ENCODE peak calls at places on chromosomes 12 and 14, in six cellular contexts. One of them, this sample, is unnamed.

GRCh38 chr12:72261885-72262284 is 10.3 kb upstream of the TRHDE start:
- DNase-seq in GM10248: no peak
- DNase-seq in astrocyte of the hippocampus: no peak
- DNase-seq in LoVo: no peak
- DNase-seq in brain microvascular endothelial cell: no peak
- DNase-seq in T47D: no peak
- DNase-seq in this sample: peak

GRCh38 chr12:71566655-71567054 is 97.0 kb downstream of the ZFC3H1 start:
- DNase-seq in GM10248: no peak
- DNase-seq in astrocyte of the hippocampus: no peak
- DNase-seq in LoVo: no peak
- DNase-seq in brain microvascular endothelial cell: no peak
- DNase-seq in T47D: no peak
- DNase-seq in this sample: no peak

GRCh38 chr14:30709201-30709600 is 87.1 kb downstream of the SCFD1 start:
- DNase-seq in GM10248: no peak
- DNase-seq in astrocyte of the hippocampus: no peak
- DNase-seq in LoVo: no peak
- DNase-seq in brain microvascular endothelial cell: no peak
- DNase-seq in T47D: no peak
- DNase-seq in this sample: no peak

GRCh38 chr12:102622618-102623017 is 142.3 kb upstream of the IGF1 start:
- DNase-seq in GM10248: no peak
- DNase-seq in astrocyte of the hippocampus: no peak
- DNase-seq in LoVo: no peak
- DNase-seq in brain microvascular endothelial cell: no peak
- DNase-seq in T47D: no peak
- DNase-seq in this sample: no peak

GRCh38 chr12:69105101-69105613 is 134.2 kb upstream of the CPSF6 start:
- DNase-seq in GM10248: no peak
- DNase-seq in astrocyte of the hippocampus: no peak
- DNase-seq in LoVo: no peak
- DNase-seq in brain microvascular endothelial cell: no peak
- DNase-seq in T47D: no peak
- DNase-seq in this sample: no peak

GRCh38 chr12:53217049-53217929 is 10.2 kb upstream of the ITGB7 start:
- DNase-seq in GM10248: no peak
- DNase-seq in astrocyte of the hippocampus: no peak
- DNase-seq in LoVo: no peak
- DNase-seq in brain microvascular endothelial cell: no peak
- DNase-seq in T47D: no peak
- DNase-seq in this sample: no peak

GRCh38 chr14:51780741-51781140 is 79.7 kb upstream of the GNG2 start:
- DNase-seq in GM10248: no peak
- DNase-seq in astrocyte of the hippocampus: peak
- DNase-seq in LoVo: no peak
- DNase-seq in brain microvascular endothelial cell: peak
- DNase-seq in T47D: no peak
- DNase-seq in this sample: no peak

GRCh38 chr14:50344116-50344775 is 32.1 kb downstream of the DMAC2L start:
- DNase-seq in GM10248: peak
- DNase-seq in astrocyte of the hippocampus: no peak
- DNase-seq in LoVo: no peak
- DNase-seq in brain microvascular endothelial cell: no peak
- DNase-seq in T47D: no peak
- DNase-seq in this sample: no peak

GRCh38 chr12:82954572-82954971 is 267.9 kb downstream of the TMTC2 start:
- DNase-seq in GM10248: no peak
- DNase-seq in astrocyte of the hippocampus: no peak
- DNase-seq in LoVo: no peak
- DNase-seq in brain microvascular endothelial cell: no peak
- DNase-seq in T47D: no peak
- DNase-seq in this sample: no peak

GRCh38 chr12:127260531-127260930 is 1006.4 kb upstream of the TMEM132C start:
- DNase-seq in GM10248: no peak
- DNase-seq in astrocyte of the hippocampus: no peak
- DNase-seq in LoVo: no peak
- DNase-seq in brain microvascular endothelial cell: peak
- DNase-seq in T47D: no peak
- DNase-seq in this sample: no peak

GRCh38 chr12:99948380-99948779 is 36.4 kb downstream of the ANKS1B start:
- DNase-seq in GM10248: no peak
- DNase-seq in astrocyte of the hippocampus: no peak
- DNase-seq in LoVo: no peak
- DNase-seq in brain microvascular endothelial cell: no peak
- DNase-seq in T47D: no peak
- DNase-seq in this sample: peak

GRCh38 chr12:63844391-63845341 is at the start of gene SRGAP1:
- DNase-seq in GM10248: peak
- DNase-seq in astrocyte of the hippocampus: peak
- DNase-seq in LoVo: peak
- DNase-seq in brain microvascular endothelial cell: peak
- DNase-seq in T47D: peak
- DNase-seq in this sample: peak

GRCh38 chr14:101504096-101504948 is 57.0 kb upstream of the DIO3 start:
- DNase-seq in GM10248: no peak
- DNase-seq in astrocyte of the hippocampus: no peak
- DNase-seq in LoVo: no peak
- DNase-seq in brain microvascular endothelial cell: no peak
- DNase-seq in T47D: no peak
- DNase-seq in this sample: no peak

GRCh38 chr14:28382460-28383220 is 383.9 kb upstream of the FOXG1 start:
- DNase-seq in GM10248: no peak
- DNase-seq in astrocyte of the hippocampus: peak
- DNase-seq in LoVo: peak
- DNase-seq in brain microvascular endothelial cell: peak
- DNase-seq in T47D: no peak
- DNase-seq in this sample: no peak

GRCh38 chr14:24246765-24247212 is 4.4 kb upstream of the TINF2 start:
- DNase-seq in GM10248: peak
- DNase-seq in astrocyte of the hippocampus: no peak
- DNase-seq in LoVo: no peak
- DNase-seq in brain microvascular endothelial cell: no peak
- DNase-seq in T47D: no peak
- DNase-seq in this sample: no peak

GRCh38 chr12:42587564-42588307 is 1.8 kb downstream of the PRICKLE1 start:
- DNase-seq in GM10248: no peak
- DNase-seq in astrocyte of the hippocampus: peak
- DNase-seq in LoVo: no peak
- DNase-seq in brain microvascular endothelial cell: no peak
- DNase-seq in T47D: no peak
- DNase-seq in this sample: peak

GRCh38 chr12:31732926-31733548 is 4.2 kb upstream of the AMN1 start:
- DNase-seq in GM10248: no peak
- DNase-seq in astrocyte of the hippocampus: peak
- DNase-seq in LoVo: peak
- DNase-seq in brain microvascular endothelial cell: peak
- DNase-seq in T47D: peak
- DNase-seq in this sample: peak

GRCh38 chr12:30823140-30823669 is 68.5 kb upstream of the CAPRIN2 start:
- DNase-seq in GM10248: peak
- DNase-seq in astrocyte of the hippocampus: no peak
- DNase-seq in LoVo: no peak
- DNase-seq in brain microvascular endothelial cell: peak
- DNase-seq in T47D: no peak
- DNase-seq in this sample: no peak

GRCh38 chr14:51609251-51609986 is 42.3 kb upstream of the FRMD6 start:
- DNase-seq in GM10248: no peak
- DNase-seq in astrocyte of the hippocampus: no peak
- DNase-seq in LoVo: no peak
- DNase-seq in brain microvascular endothelial cell: no peak
- DNase-seq in T47D: no peak
- DNase-seq in this sample: no peak

GRCh38 chr12:19916982-19917381 is 451.4 kb upstream of the PDE3A start:
- DNase-seq in GM10248: no peak
- DNase-seq in astrocyte of the hippocampus: no peak
- DNase-seq in LoVo: no peak
- DNase-seq in brain microvascular endothelial cell: no peak
- DNase-seq in T47D: no peak
- DNase-seq in this sample: no peak

GRCh38 chr12:99121476-99121965 is 476.4 kb downstream of the APAF1 start:
- DNase-seq in GM10248: no peak
- DNase-seq in astrocyte of the hippocampus: peak
- DNase-seq in LoVo: no peak
- DNase-seq in brain microvascular endothelial cell: no peak
- DNase-seq in T47D: no peak
- DNase-seq in this sample: peak

GRCh38 chr12:58204086-58204485 is 262.7 kb downstream of the ATP23 start:
- DNase-seq in GM10248: no peak
- DNase-seq in astrocyte of the hippocampus: no peak
- DNase-seq in LoVo: no peak
- DNase-seq in brain microvascular endothelial cell: peak
- DNase-seq in T47D: no peak
- DNase-seq in this sample: no peak

GRCh38 chr12:120227233-120228040 is 26.5 kb upstream of the RPLP0 start:
- DNase-seq in GM10248: no peak
- DNase-seq in astrocyte of the hippocampus: no peak
- DNase-seq in LoVo: no peak
- DNase-seq in brain microvascular endothelial cell: no peak
- DNase-seq in T47D: no peak
- DNase-seq in this sample: no peak

GRCh38 chr14:35696575-35696974 is 112.5 kb downstream of the RALGAPA1 start:
- DNase-seq in GM10248: no peak
- DNase-seq in astrocyte of the hippocampus: no peak
- DNase-seq in LoVo: no peak
- DNase-seq in brain microvascular endothelial cell: no peak
- DNase-seq in T47D: no peak
- DNase-seq in this sample: no peak

GRCh38 chr14:105979446-105979845 is 453.1 kb downstream of the TMEM121 start:
- DNase-seq in GM10248: no peak
- DNase-seq in astrocyte of the hippocampus: no peak
- DNase-seq in LoVo: no peak
- DNase-seq in brain microvascular endothelial cell: no peak
- DNase-seq in T47D: no peak
- DNase-seq in this sample: no peak

GRCh38 chr12:88743946-88744685 is 163.8 kb upstream of the KITLG start:
- DNase-seq in GM10248: no peak
- DNase-seq in astrocyte of the hippocampus: no peak
- DNase-seq in LoVo: no peak
- DNase-seq in brain microvascular endothelial cell: no peak
- DNase-seq in T47D: no peak
- DNase-seq in this sample: no peak

GRCh38 chr12:124411291-124411878 is 116.5 kb downstream of the RFLNA start:
- DNase-seq in GM10248: no peak
- DNase-seq in astrocyte of the hippocampus: peak
- DNase-seq in LoVo: no peak
- DNase-seq in brain microvascular endothelial cell: peak
- DNase-seq in T47D: no peak
- DNase-seq in this sample: peak

GRCh38 chr14:68982581-68982980 is 3.5 kb upstream of the ACTN1 start:
- DNase-seq in GM10248: no peak
- DNase-seq in astrocyte of the hippocampus: no peak
- DNase-seq in LoVo: no peak
- DNase-seq in brain microvascular endothelial cell: no peak
- DNase-seq in T47D: no peak
- DNase-seq in this sample: no peak

GRCh38 chr12:108694812-108695278 is 36.5 kb downstream of the CORO1C start:
- DNase-seq in GM10248: no peak
- DNase-seq in astrocyte of the hippocampus: no peak
- DNase-seq in LoVo: no peak
- DNase-seq in brain microvascular endothelial cell: peak
- DNase-seq in T47D: no peak
- DNase-seq in this sample: no peak

GRCh38 chr14:91731986-91732385 is at the start of gene CATSPERB:
- DNase-seq in GM10248: no peak
- DNase-seq in astrocyte of the hippocampus: no peak
- DNase-seq in LoVo: no peak
- DNase-seq in brain microvascular endothelial cell: no peak
- DNase-seq in T47D: no peak
- DNase-seq in this sample: no peak

GRCh38 chr12:32365473-32366064 is 33.8 kb upstream of the FGD4 start:
- DNase-seq in GM10248: peak
- DNase-seq in astrocyte of the hippocampus: peak
- DNase-seq in LoVo: peak
- DNase-seq in brain microvascular endothelial cell: peak
- DNase-seq in T47D: peak
- DNase-seq in this sample: peak

GRCh38 chr14:61090432-61091216 is 109.6 kb downstream of the SLC38A6 start:
- DNase-seq in GM10248: no peak
- DNase-seq in astrocyte of the hippocampus: no peak
- DNase-seq in LoVo: no peak
- DNase-seq in brain microvascular endothelial cell: no peak
- DNase-seq in T47D: no peak
- DNase-seq in this sample: no peak

GRCh38 chr14:68394113-68394718 is 398.7 kb downstream of the ZFP36L1 start:
- DNase-seq in GM10248: no peak
- DNase-seq in astrocyte of the hippocampus: no peak
- DNase-seq in LoVo: no peak
- DNase-seq in brain microvascular endothelial cell: no peak
- DNase-seq in T47D: no peak
- DNase-seq in this sample: no peak

GRCh38 chr12:53047221-53048032 is 2.4 kb upstream of the TNS2 start:
- DNase-seq in GM10248: peak
- DNase-seq in astrocyte of the hippocampus: peak
- DNase-seq in LoVo: peak
- DNase-seq in brain microvascular endothelial cell: no peak
- DNase-seq in T47D: peak
- DNase-seq in this sample: peak

GRCh38 chr14:96057738-96058137 is 18.6 kb downstream of the C14orf132 start:
- DNase-seq in GM10248: no peak
- DNase-seq in astrocyte of the hippocampus: no peak
- DNase-seq in LoVo: no peak
- DNase-seq in brain microvascular endothelial cell: no peak
- DNase-seq in T47D: no peak
- DNase-seq in this sample: no peak

GRCh38 chr12:96483116-96483515 is 6.3 kb upstream of the CFAP54 start:
- DNase-seq in GM10248: no peak
- DNase-seq in astrocyte of the hippocampus: no peak
- DNase-seq in LoVo: no peak
- DNase-seq in brain microvascular endothelial cell: no peak
- DNase-seq in T47D: no peak
- DNase-seq in this sample: no peak

GRCh38 chr12:55797068-55797467 is 20.5 kb downstream of the SARNP start:
- DNase-seq in GM10248: no peak
- DNase-seq in astrocyte of the hippocampus: peak
- DNase-seq in LoVo: no peak
- DNase-seq in brain microvascular endothelial cell: peak
- DNase-seq in T47D: peak
- DNase-seq in this sample: peak